ENCODE peak calls at places on chromosome 4, in six cellular contexts. L, R, X, C, J and V are unnamed samples.

GRCh38 chr4:187993827-187994226 is 1.7 kb upstream of the ZFP42 start:
- DNase-seq in L (no peak), R (no peak), X (peak; percentile 36), C (peak; percentile 58), J (no peak), V (peak; percentile 71)

GRCh38 chr4:7771056-7771455 is 168.6 kb downstream of the AFAP1 start:
- DNase-seq in L (no peak), R (no peak), X (no peak), C (no peak), J (no peak), V (no peak)

GRCh38 chr4:149168645-149169044 is 647.0 kb downstream of the IQCM start:
- DNase-seq in L (no peak), R (no peak), X (no peak), C (no peak), J (no peak), V (no peak)

GRCh38 chr4:52984469-52984868 is 122.4 kb downstream of the RASL11B start:
- DNase-seq in L (no peak), R (no peak), X (no peak), C (no peak), J (no peak), V (no peak)

GRCh38 chr4:19850909-19851308 is 400.8 kb upstream of the SLIT2 start:
- DNase-seq in L (no peak), R (no peak), X (no peak), C (no peak), J (no peak), V (no peak)

GRCh38 chr4:139153411-139154133 is 23.4 kb downstream of the ELF2 start:
- DNase-seq in L (no peak), R (no peak), X (no peak), C (no peak), J (no peak), V (peak; percentile 41)

GRCh38 chr4:110124721-110125120 is 73.7 kb downstream of the ELOVL6 start:
- DNase-seq in L (no peak), R (no peak), X (no peak), C (no peak), J (no peak), V (no peak)

GRCh38 chr4:44927361-44928061 is 201.2 kb upstream of the GNPDA2 start:
- DNase-seq in L (no peak), R (no peak), X (peak; percentile 8), C (peak; percentile 58), J (no peak), V (peak; percentile 4)

GRCh38 chr4:149838036-149838435 is 22.4 kb upstream of the IQCM start:
- DNase-seq in L (no peak), R (no peak), X (no peak), C (no peak), J (no peak), V (no peak)

GRCh38 chr4:122783301-122784215 is 43.1 kb upstream of the FGF2 start:
- DNase-seq in L (peak; percentile 76), R (no peak), X (peak; percentile 88), C (peak; percentile 77), J (no peak), V (peak; percentile 76)

GRCh38 chr4:141375855-141376254 is 155.2 kb downstream of the ZNF330 start:
- DNase-seq in L (no peak), R (no peak), X (peak; percentile 32), C (peak; percentile 24), J (peak; percentile 67), V (peak; percentile 46)

GRCh38 chr4:53937918-53938317 is 126.5 kb downstream of the CHIC2 start:
- DNase-seq in L (no peak), R (no peak), X (no peak), C (no peak), J (no peak), V (no peak)

GRCh38 chr4:184355111-184355604 is 119.2 kb downstream of the IRF2 start:
- DNase-seq in L (no peak), R (peak; percentile 47), X (no peak), C (no peak), J (peak; percentile 35), V (no peak)

GRCh38 chr4:181046809-181047208 is 1196.4 kb upstream of the TENM3 start:
- DNase-seq in L (no peak), R (no peak), X (no peak), C (peak; percentile 7), J (no peak), V (no peak)

GRCh38 chr4:129218355-129218754 is 122.4 kb downstream of the C4orf33 start:
- DNase-seq in L (no peak), R (peak; percentile 24), X (no peak), C (peak; percentile 47), J (peak; percentile 63), V (no peak)

GRCh38 chr4:119290598-119290997 is 31.3 kb downstream of the FABP2 start:
- DNase-seq in L (no peak), R (no peak), X (no peak), C (no peak), J (no peak), V (no peak)

GRCh38 chr4:116122131-116122530 is 963.2 kb downstream of the TRAM1L1 start:
- DNase-seq in L (no peak), R (no peak), X (no peak), C (no peak), J (no peak), V (no peak)

GRCh38 chr4:157172011-157172410 is 48.5 kb upstream of the GRIA2 start:
- DNase-seq in L (no peak), R (no peak), X (no peak), C (no peak), J (no peak), V (no peak)

GRCh38 chr4:85828295-85828910 is 353.5 kb downstream of the ARHGAP24 start:
- DNase-seq in L (no peak), R (no peak), X (no peak), C (no peak), J (no peak), V (no peak)

GRCh38 chr4:122921971-122922876 is at the start of gene NUDT6:
- DNase-seq in L (peak; percentile 74), R (peak; percentile 78), X (peak; percentile 39), C (peak; percentile 88), J (peak; percentile 65), V (peak; percentile 72)

GRCh38 chr4:185396724-185397402 is at the start of gene ANKRD37:
- DNase-seq in L (peak; percentile 66), R (peak; percentile 57), X (no peak), C (no peak), J (no peak), V (no peak)

GRCh38 chr4:7625073-7625472 is 190.3 kb upstream of the PSAPL1 start:
- DNase-seq in L (no peak), R (no peak), X (no peak), C (no peak), J (no peak), V (no peak)

GRCh38 chr4:48409203-48409602 is 67.9 kb downstream of the SLAIN2 start:
- DNase-seq in L (no peak), R (no peak), X (no peak), C (no peak), J (no peak), V (no peak)

GRCh38 chr4:140834866-140835495 is 78.8 kb upstream of the TBC1D9 start:
- DNase-seq in L (no peak), R (no peak), X (no peak), C (peak; percentile 76), J (no peak), V (no peak)

GRCh38 chr4:76363556-76364290 is 57.2 kb downstream of the STBD1 start:
- DNase-seq in L (no peak), R (no peak), X (no peak), C (no peak), J (no peak), V (no peak)

GRCh38 chr4:107094332-107094731 is 58.2 kb upstream of the DKK2 start:
- DNase-seq in L (no peak), R (no peak), X (no peak), C (no peak), J (no peak), V (peak; percentile 7)

GRCh38 chr4:172232966-172233365 is 419.8 kb downstream of the GALNTL6 start:
- DNase-seq in L (no peak), R (no peak), X (peak; percentile 32), C (peak; percentile 54), J (peak; percentile 48), V (peak; percentile 6)

DNA sequence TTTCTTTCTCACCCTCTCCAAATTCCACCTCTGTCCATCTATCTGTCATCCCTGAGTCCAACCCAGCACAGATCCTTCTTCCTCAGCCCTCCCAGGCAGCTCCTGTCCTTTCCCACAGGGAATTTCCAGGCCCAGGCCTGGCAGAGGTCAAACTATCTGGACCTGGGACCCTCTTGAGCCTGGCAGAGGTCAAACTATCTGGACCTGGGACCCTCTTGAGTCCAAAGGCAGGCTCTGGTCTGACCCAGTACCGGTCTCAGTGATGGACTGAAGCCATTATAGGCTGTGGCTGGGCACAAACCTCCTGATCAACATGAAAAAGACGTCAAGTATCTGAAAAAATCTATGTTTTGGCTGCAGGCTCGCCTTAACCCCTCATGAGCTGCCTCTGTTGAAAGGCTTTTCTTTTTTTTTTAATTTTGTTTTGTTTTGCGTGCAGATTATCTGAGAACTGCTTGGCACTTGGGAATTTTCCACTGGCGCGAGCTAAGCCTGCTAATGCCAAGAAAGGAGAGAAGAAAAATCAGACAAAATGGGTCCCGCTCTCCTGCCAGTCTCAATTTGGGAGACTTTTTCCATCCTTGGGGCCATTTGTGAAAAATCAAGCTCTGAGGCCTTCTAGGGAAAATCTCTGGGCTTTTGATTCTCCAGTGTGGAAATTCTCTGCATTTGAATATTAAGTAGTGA is 31.3 kb downstream of the MSX1 start:
- DNase-seq in L (no peak), R (no peak), X (no peak), C (no peak), J (no peak), V (no peak)
- H3K4me3 ChIP-seq in L (no peak overlapping the region), R (no peak overlapping the region), X (no peak overlapping the region), C (no peak overlapping the region), J (no peak overlapping the region), V (no peak overlapping the region)

GRCh38 chr4:152937535-152938236 is 1.6 kb downstream of the FHDC1 start:
- DNase-seq in L (peak; percentile 59), R (peak; percentile 57), X (no peak), C (peak; percentile 61), J (peak; percentile 27), V (peak; percentile 69)
- H3K27me3 ChIP-seq in L (no peaks in the 10 kb centered on the region), R (no peaks in the 10 kb centered on the region), X (peaks cover 27% of the 10 kb centered on the region), C (peaks cover 45% of the 10 kb centered on the region), J (peaks cover 59% of the 10 kb centered on the region), V (peaks cover 12% of the 10 kb centered on the region)

DNA sequence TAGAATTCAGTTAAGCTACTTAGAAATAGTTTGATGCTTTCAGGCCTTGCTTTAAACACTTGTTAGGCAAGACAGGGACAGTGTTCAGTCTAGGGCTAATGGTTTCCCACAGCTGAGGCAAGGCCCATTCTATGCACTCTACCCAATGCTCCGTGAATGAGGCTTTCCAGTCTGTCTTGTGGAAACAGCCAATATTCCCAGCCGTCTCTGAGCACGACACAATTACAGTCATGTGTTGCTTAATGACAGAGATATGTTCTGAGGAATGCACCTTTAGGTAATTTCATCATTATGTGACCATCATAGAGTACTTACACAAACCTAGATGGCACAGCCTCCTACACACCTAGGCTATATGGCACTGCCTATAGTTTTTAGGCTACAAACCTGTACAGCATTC is 9.5 kb upstream of the FAM200B start:
- DNase-seq in L (no peak), R (no peak), X (no peak), C (no peak), J (no peak), V (no peak)
- H3K36me3 ChIP-seq in L (no peaks in the 10 kb centered on the region), R (no peaks in the 10 kb centered on the region), X (peaks cover 39% of the 10 kb centered on the region), C (peaks cover 6% of the 10 kb centered on the region), J (peaks cover 2% of the 10 kb centered on the region), V (no peaks in the 10 kb centered on the region)

DNA sequence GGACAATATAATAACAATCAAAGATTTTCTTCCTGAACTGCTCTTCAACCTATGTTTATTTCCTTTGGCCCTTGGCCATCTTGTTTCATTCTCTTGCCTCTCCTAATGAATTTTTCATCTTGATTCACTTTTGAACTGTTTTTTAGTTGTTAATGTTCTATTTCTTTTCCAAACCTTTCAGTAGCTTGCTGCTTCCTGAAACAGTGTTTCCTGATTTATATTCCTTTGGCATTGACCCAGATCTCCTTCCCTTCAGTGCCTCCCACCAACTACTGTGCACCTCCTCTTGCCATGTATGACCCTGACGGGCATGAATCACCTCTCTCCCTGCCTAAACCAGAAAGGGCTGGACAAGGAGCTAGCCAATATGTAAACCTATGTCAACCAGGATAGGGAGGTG is 25.6 kb upstream of the SPP1 start:
- DNase-seq in L (no peak), R (peak; percentile 35), X (no peak), C (no peak), J (no peak), V (no peak)
- H3K4me3 ChIP-seq in L (no peak overlapping the region), R (no peak overlapping the region), X (no peak overlapping the region), C (no peak overlapping the region), J (no peak overlapping the region), V (no peak overlapping the region)